ENCODE peak calls at places on chromosome 18, in four cellular contexts. L is IMR-90, C is heart left ventricle, B is endodermal cell. I is an unnamed sample.

GRCh38 chr18:38695559-38696270 is 1130.1 kb upstream of the CELF4 start:
- DNase-seq in L (no peak), C (no peak), B (no peak), I (no peak)

GRCh38 chr18:13371689-13372404 is 153.3 kb downstream of the LDLRAD4 start:
- DNase-seq in L (no peak), B (no peak), C (no peak), I (no peak)

GRCh38 chr18:1302861-1303260 is 398.2 kb downstream of the ADCYAP1 start:
- DNase-seq in B (no peak), L (no peak), C (no peak), I (no peak)

GRCh38 chr18:5424903-5425302 is 118.9 kb downstream of the EPB41L3 start:
- DNase-seq in L (peak; percentile 65), C (no peak), B (no peak), I (no peak)

GRCh38 chr18:61545281-61546245 is 212.3 kb downstream of the CDH20 start:
- DNase-seq in C (no peak), L (no peak), B (no peak), I (no peak)

GRCh38 chr18:3409811-3410210 is 40.2 kb upstream of the TGIF1 start:
- DNase-seq in B (no peak), C (no peak), L (no peak), I (no peak)

GRCh38 chr18:49666045-49666444 is 104.2 kb downstream of the LIPG start:
- DNase-seq in B (no peak), C (no peak), L (peak; percentile 48), I (no peak)

GRCh38 chr18:61727241-61727640 is 165.6 kb downstream of the RNF152 start:
- DNase-seq in L (peak; percentile 89), B (no peak), C (no peak), I (no peak)

GRCh38 chr18:53991805-53992204 is 232.7 kb downstream of the MBD2 start:
- DNase-seq in B (no peak), C (no peak), L (no peak), I (no peak)

GRCh38 chr18:13680612-13681011 is 45.7 kb downstream of the FAM210A start:
- DNase-seq in C (no peak), L (no peak), B (peak; percentile 80), I (no peak)

GRCh38 chr18:39453882-39454281 is 1888.3 kb upstream of the CELF4 start:
- DNase-seq in L (peak; percentile 65), B (peak; percentile 42), C (no peak), I (no peak)

GRCh38 chr18:11579916-11580315 is 29.5 kb upstream of the SLC35G4 start:
- DNase-seq in L (no peak), B (no peak), C (no peak), I (no peak)

GRCh38 chr18:42446195-42446594 is 491.2 kb downstream of the PIK3C3 start:
- DNase-seq in B (no peak), L (no peak), C (no peak), I (no peak)

GRCh38 chr18:37419866-37420265 is 145.7 kb downstream of the CELF4 start:
- DNase-seq in C (no peak), L (no peak), B (no peak), I (no peak)

GRCh38 chr18:13620206-13620672 is 106.1 kb downstream of the FAM210A start:
- DNase-seq in L (no peak), B (no peak), C (no peak), I (no peak)

GRCh38 chr18:75391275-75392115 is 36.0 kb downstream of the SMIM21 start:
- DNase-seq in C (no peak), L (no peak), B (no peak), I (no peak)

GRCh38 chr18:34990571-34990970 is 50.6 kb upstream of the MAPRE2 start:
- DNase-seq in B (no peak), L (peak; percentile 11), C (no peak), I (no peak)

GRCh38 chr18:12774982-12775381 is 72.1 kb downstream of the PSMG2 start:
- DNase-seq in L (no peak), C (no peak), B (no peak), I (no peak)

GRCh38 chr18:63220903-63221302 is 98.7 kb downstream of the BCL2 start:
- DNase-seq in L (no peak), C (no peak), B (no peak), I (no peak)

GRCh38 chr18:75860166-75860565 is 432.7 kb upstream of the SMIM21 start:
- DNase-seq in C (no peak), L (no peak), B (no peak), I (no peak)

GRCh38 chr18:69064063-69064462 is 266.2 kb downstream of the CCDC102B start:
- DNase-seq in C (no peak), B (no peak), L (no peak), I (no peak)

GRCh38 chr18:54161267-54161666 is 63.2 kb downstream of the MBD2 start:
- DNase-seq in C (no peak), B (no peak), L (peak; percentile 29), I (no peak)

GRCh38 chr18:8300749-8301148 is 308.5 kb upstream of the RAB12 start:
- DNase-seq in C (no peak), L (peak; percentile 34), B (no peak), I (no peak)

GRCh38 chr18:39561136-39561535 is 1995.5 kb upstream of the CELF4 start:
- DNase-seq in C (no peak), B (no peak), L (no peak), I (no peak)

GRCh38 chr18:71707985-71708500 is 836.1 kb downstream of the CBLN2 start:
- DNase-seq in B (no peak), L (no peak), C (no peak), I (no peak)

GRCh38 chr18:39751161-39751560 is 2185.6 kb upstream of the CELF4 start:
- DNase-seq in B (no peak), C (no peak), L (peak; percentile 24), I (no peak)

GRCh38 chr18:3652380-3653262 is 202.6 kb downstream of the TGIF1 start:
- DNase-seq in B (peak; percentile 66), L (peak; percentile 99), C (peak; percentile 71), I (no peak)

GRCh38 chr18:13619505-13620205 is 106.7 kb downstream of the FAM210A start:
- DNase-seq in B (peak; percentile 46), C (no peak), L (no peak), I (no peak)

GRCh38 chr18:61546598-61546997 is 213.4 kb downstream of the CDH20 start:
- DNase-seq in L (peak; percentile 86), B (no peak), C (no peak), I (no peak)

GRCh38 chr18:39681061-39681460 is 2115.5 kb upstream of the CELF4 start:
- DNase-seq in B (no peak), C (no peak), L (no peak), I (no peak)

GRCh38 chr18:44938396-44939036 is 257.8 kb downstream of the SETBP1 start:
- DNase-seq in C (no peak), L (no peak), B (peak; percentile 86), I (peak; percentile 23)

GRCh38 chr18:32049393-32050161 is 31.0 kb downstream of the RNF125 start:
- DNase-seq in B (no peak), L (no peak), C (peak; percentile 76), I (no peak)

GRCh38 chr18:36298113-36298701 is 694 bp downstream of the FHOD3 start:
- DNase-seq in B (peak; percentile 82), L (no peak), C (no peak), I (no peak)

GRCh38 chr18:36296591-36297418 is 708 bp upstream of the FHOD3 start:
- DNase-seq in C (peak; percentile 72), L (peak; percentile 77), B (peak; percentile 93), I (peak; percentile 74)

GRCh38 chr18:36299010-36299409 is 1.5 kb downstream of the FHOD3 start:
- DNase-seq in L (no peak), B (no peak), C (no peak), I (no peak)

GRCh38 chr18:36295880-36296301 is 1.6 kb upstream of the FHOD3 start:
- DNase-seq in L (no peak), B (no peak), C (no peak), I (no peak)

DNA sequence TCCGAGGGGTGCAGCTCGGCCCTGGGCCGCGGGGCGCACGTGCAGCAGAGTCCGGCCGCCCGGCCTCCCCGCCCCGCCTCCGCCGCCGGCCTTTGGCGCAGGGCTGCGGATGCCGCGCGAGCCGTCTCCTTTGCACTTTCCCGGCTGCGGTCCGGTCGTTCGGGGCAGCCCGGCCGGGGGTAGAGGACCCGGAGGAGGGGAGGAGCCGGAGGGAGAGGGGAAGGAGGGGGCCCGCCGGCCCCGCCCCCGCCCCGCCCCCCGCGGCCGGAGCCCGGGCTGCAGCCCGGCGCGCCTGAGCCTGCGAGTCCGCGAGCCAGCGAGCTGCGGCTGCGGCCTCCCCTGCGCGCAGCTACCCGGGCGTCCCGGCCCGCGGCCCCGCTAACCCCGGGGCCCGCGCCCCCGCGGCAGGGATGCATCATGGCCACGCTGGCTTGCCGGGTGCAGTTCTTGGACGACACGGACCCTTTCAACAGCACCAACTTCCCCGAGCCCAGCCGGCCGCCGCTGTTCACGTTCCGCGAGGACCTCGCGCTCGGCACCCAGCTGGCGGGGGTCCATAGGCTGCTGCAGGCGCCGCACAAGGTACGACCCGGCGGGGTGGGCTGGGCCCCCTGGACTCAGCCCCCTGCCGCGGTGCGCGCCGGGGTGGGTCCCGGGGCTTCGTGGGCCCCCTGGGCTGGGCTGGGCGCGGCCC is at the start of gene FHOD3:
- DNase-seq in C (peak; percentile 88), L (peak; percentile 49), B (peak; percentile 92), I (peak; percentile 83)
- H3K27ac ChIP-seq in C (peak within 1 kb of the TSS; percentile 89), L (peak within 1 kb of the TSS; percentile 81), B (peak within 1 kb of the TSS; percentile 57), I (peak within 1 kb of the TSS; percentile 30)

GRCh38 chr18:78939734-78940260 is 39.8 kb upstream of the SALL3 start:
- DNase-seq in B (no peak), L (no peak), C (no peak), I (no peak)
- H3K27me3 ChIP-seq in B (no peaks in the 10 kb centered on the region), L (no peaks in the 10 kb centered on the region), C (no peaks in the 10 kb centered on the region), I (no peaks in the 10 kb centered on the region)

DNA sequence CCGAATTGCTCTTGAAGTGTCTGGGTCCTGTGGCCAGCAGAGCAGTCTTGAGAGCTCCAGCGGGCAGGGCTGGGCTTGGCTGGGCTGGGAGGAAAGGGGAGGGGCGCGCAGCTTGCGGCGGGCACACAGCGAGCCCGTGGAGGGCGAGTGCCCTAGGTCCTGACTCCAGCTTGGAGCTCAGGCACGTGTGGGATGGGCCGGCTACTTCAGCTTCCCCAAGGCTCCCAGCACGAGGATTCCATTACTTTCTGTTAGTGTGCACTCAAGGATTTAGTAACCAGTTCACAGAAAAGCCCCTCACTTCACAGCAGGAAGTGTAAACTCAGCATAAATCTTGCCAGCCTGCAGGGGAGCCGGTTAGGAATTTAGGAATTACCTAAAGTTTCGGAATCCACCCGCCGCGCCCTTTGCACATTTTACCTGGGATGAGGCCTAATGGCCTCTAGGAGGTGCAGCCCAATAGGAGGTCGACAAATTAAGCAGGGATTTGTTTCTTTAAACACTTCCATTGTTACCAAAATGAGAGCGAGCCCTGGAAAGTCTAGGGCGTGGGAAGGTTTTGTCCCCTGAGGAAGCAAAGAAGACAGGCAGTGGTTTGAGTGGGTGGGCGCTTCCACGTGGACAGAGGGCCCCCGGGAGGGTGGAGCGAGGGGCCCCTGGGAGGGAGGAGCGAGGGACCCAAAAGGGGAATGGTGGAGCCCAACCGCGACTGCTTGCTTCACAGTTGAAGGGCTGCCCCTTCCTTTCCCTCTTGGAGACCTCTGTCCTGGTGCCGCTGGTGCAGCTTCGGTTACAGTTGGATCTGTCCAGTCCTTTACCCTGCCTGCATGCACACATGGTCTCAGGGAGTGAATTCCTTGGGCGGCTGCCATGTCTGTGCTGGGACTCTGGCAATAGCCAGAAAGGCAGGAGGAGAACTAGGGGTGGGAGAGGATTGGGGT is 93.3 kb downstream of the CTAGE1 start:
- DNase-seq in C (peak; percentile 83), B (peak; percentile 88), L (no peak), I (peak; percentile 74)
- TF ChIP-seq CTCF in C (no peak), B (peak; percentile 76), L (no peak), I (no peak)

DNA sequence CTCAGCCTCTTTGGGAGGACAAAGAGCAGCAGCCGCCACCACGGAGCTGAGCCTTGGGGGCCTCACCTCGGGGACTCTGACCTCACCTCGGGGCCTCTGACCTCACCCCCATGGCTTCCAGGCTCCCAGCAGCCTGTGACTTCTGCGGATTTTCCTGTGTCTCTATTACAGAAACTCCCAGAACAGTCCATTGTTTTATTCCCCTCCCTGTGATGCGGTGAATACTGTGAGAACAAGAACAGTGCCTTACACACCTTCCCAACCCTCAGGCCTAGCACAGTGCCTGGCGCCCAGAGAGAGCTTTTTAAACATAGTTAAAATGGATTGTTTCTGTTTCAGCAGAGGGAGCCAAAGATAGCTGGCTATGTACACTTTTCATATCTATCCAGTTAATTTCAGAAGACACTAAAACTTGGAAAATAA is 63.7 kb downstream of the MBP start:
- DNase-seq in C (no peak), L (peak; percentile 28), B (no peak), I (no peak)
- H3K27ac ChIP-seq in C (peak overlapping the region; percentile 74), L (peak overlapping the region; percentile 64), B (no peak overlapping the region), I (peak overlapping the region; percentile 51)

I was measured in pancreas.